ENCODE peak calls at places on chromosomes 1 and 21, in ten cellular contexts. I is fibroblast of pulmonary artery, D is bronchial epithelial cell, K is brain microvascular endothelial cell, C is pancreas, M is activated B cell treated with CpG ODN at 0.5 μM for 24 hours, N is GM13977, P is RWPE2, F is body of pancreas, R is neural crest cell. E is an unnamed sample.

GRCh38 chr1:221742555-221743415 is 896 bp upstream of the DUSP10 start:
- DNase-seq in C (peak; percentile 94), P (peak; percentile 58), K (peak; percentile 53), D (peak; percentile 59), R (peak; percentile 47), N (peak; percentile 79), M (peak; percentile 82), I (peak; percentile 75), F (peak; percentile 92), E (peak; percentile 64)

GRCh38 chr21:16460936-16461335 is 731.2 kb downstream of the USP25 start:
- DNase-seq in C (no peak), D (no peak), F (no peak), K (no peak), I (no peak), M (no peak), R (no peak), N (no peak), P (no peak), E (no peak)

GRCh38 chr1:205235921-205236320 is 8.2 kb downstream of the TMCC2 start:
- DNase-seq in K (no peak), N (no peak), M (peak; percentile 3), C (no peak), I (no peak), F (no peak), P (no peak), R (no peak), D (no peak), E (no peak)

GRCh38 chr1:27366411-27367159 is at the start of gene MAP3K6:
- DNase-seq in N (peak; percentile 78), P (peak; percentile 92), R (peak; percentile 48), D (peak; percentile 86), F (peak; percentile 89), C (peak; percentile 89), I (peak; percentile 74), K (peak; percentile 57), M (no peak), E (peak; percentile 66)

GRCh38 chr1:219755234-219755633 is 142.3 kb upstream of the ZC3H11B start:
- DNase-seq in N (no peak), P (no peak), C (no peak), I (no peak), D (no peak), R (no peak), M (no peak), K (no peak), F (no peak), E (peak; percentile 70)

GRCh38 chr1:226589008-226589733 is 40.6 kb downstream of the STUM start:
- DNase-seq in K (no peak), F (peak; percentile 79), D (no peak), I (peak; percentile 58), C (no peak), R (no peak), M (no peak), N (no peak), P (no peak), E (no peak)

GRCh38 chr1:10510520-10511493 is 36.1 kb downstream of the PEX14 start:
- DNase-seq in C (no peak), N (peak; percentile 89), P (peak; percentile 70), M (no peak), I (peak; percentile 80), K (peak; percentile 79), F (peak; percentile 33), D (peak; percentile 96), R (no peak), E (no peak)

GRCh38 chr1:219383273-219383672 is 209.6 kb downstream of the LYPLAL1 start:
- DNase-seq in F (no peak), C (no peak), D (no peak), N (no peak), I (no peak), M (no peak), R (no peak), K (no peak), P (no peak), E (no peak)

GRCh38 chr1:82246050-82246449 is 445.3 kb downstream of the ADGRL2 start:
- DNase-seq in M (no peak), C (no peak), D (no peak), F (no peak), N (no peak), K (no peak), R (no peak), I (no peak), P (no peak), E (no peak)

GRCh38 chr1:177591155-177591554 is 378.7 kb downstream of the SEC16B start:
- DNase-seq in K (no peak), R (no peak), N (no peak), M (no peak), F (no peak), P (no peak), C (no peak), I (no peak), D (no peak), E (no peak)

GRCh38 chr1:177585492-177586220 is 384.2 kb downstream of the SEC16B start:
- DNase-seq in D (peak; percentile 96), F (no peak), C (no peak), R (no peak), I (no peak), N (no peak), P (peak; percentile 75), K (no peak), M (no peak), E (peak; percentile 83)

GRCh38 chr1:177589166-177589565 is 380.7 kb downstream of the SEC16B start:
- DNase-seq in D (no peak), I (no peak), M (no peak), R (no peak), F (no peak), C (no peak), N (no peak), K (no peak), P (no peak), E (peak; percentile 93)

GRCh38 chr1:177586429-177586828 is 383.4 kb downstream of the SEC16B start:
- DNase-seq in K (peak; percentile 75), N (no peak), D (peak; percentile 94), R (no peak), M (no peak), F (no peak), C (no peak), P (no peak), I (peak; percentile 57), E (no peak)
- TF ChIP-seq CTCF in K (no peak), N (no peak), D (no peak), R (no peak), M (no peak), F (no peak), C (no peak), P (no peak), I (no peak), E (no peak)

GRCh38 chr1:52162947-52163346 is 21.1 kb downstream of the ZFYVE9 start:
- DNase-seq in K (no peak), C (no peak), N (no peak), P (no peak), I (no peak), R (no peak), D (no peak), F (no peak), M (no peak), E (no peak)
- TF ChIP-seq CTCF in K (no peak), C (no peak), N (no peak), P (no peak), I (no peak), R (no peak), D (no peak), F (no peak), M (no peak), E (no peak)

GRCh38 chr1:92961896-92962752 is 862 bp upstream of the DIPK1A start:
- DNase-seq in M (no peak), F (peak; percentile 9), P (peak; percentile 66), N (peak; percentile 84), C (no peak), R (no peak), K (no peak), D (peak; percentile 88), I (peak; percentile 80), E (no peak)

GRCh38 chr1:92958203-92958970 is 2.9 kb downstream of the DIPK1A start:
- DNase-seq in I (no peak), P (no peak), D (no peak), K (no peak), F (no peak), N (no peak), C (no peak), R (no peak), M (no peak), E (no peak)

GRCh38 chr1:92960395-92961130 is 699 bp downstream of the DIPK1A start:
- DNase-seq in N (peak; percentile 73), F (peak; percentile 84), R (peak; percentile 33), P (peak; percentile 71), D (peak; percentile 82), M (no peak), C (no peak), K (peak; percentile 80), I (peak; percentile 86), E (peak; percentile 57)

GRCh38 chr1:92965003-92965402 is 3.7 kb upstream of the DIPK1A start:
- DNase-seq in I (no peak), F (no peak), D (no peak), N (no peak), K (no peak), P (no peak), M (no peak), R (no peak), C (no peak), E (no peak)

DNA sequence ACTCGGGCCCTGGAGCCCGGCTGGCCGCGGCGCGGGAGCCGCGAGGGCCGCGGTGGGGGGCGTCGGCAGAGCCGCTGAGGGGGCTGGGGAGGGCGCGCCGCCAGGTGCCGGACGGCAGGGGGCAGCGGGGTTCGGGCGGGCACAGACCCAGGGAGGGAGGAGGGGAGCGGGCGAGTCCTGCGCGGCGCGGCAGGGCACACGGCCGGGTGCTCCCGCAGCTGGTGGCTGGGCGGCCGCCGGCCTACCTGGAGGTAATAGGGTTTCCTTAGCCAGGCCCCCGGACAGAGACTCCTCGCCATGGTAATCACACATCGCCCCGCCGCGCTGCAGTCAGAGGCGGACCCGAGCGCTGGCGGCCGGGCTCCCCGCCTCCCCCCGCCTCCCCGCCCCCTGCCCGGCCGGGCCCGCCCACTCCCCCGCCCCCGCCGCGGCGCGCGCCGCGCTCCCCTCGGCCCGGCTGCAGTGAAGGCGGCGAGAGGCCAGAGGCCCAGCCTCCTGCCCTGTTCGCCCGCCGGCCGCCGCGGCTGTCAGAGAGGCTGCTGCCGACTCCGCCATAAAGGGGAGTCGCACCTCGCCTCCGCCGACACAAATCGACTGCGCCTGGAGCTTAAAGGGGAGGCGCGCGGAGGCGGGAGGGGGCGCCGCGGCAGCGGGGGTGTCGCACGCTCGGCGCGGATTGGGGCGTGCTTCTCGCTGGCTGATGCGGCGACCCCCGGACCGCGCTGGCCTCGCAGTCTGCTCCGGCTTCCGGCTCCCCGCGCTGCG is at the start of gene DIPK1A:
- DNase-seq in C (peak; percentile 90), F (peak; percentile 79), N (peak; percentile 88), R (peak; percentile 69), I (peak; percentile 75), K (peak; percentile 30), D (peak; percentile 33), P (peak; percentile 78), M (peak; percentile 79), E (no peak)
- TF ChIP-seq CTCF in C (no peak), F (no peak), N (peak; percentile 32), R (peak; percentile 52), I (no peak), K (no peak), D (peak; percentile 22), P (no peak), M (no peak), E (no peak)

DNA sequence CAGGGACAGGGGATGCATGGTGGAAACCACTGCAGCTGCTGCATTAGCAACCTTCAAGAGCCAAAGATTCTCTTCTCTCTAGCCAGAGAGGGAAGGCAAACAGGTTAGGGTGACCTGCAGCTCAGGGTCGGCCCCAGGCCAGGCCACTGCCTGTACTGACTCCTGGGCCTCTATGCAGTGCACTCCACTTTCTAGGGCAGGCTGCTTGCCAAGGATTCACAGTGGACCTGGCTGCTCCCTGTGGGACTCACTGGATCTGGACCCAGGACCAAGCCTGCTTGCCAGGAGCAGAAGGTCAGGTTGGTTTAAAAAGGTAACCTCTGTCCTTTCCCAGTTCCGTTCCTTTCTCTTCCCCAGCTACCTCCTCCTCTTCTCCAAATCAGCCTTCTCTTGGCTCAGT is 52.4 kb downstream of the HIVEP3 start:
- DNase-seq in M (no peak), I (no peak), N (no peak), C (no peak), R (no peak), F (no peak), D (no peak), P (no peak), K (no peak), E (no peak)
- TF ChIP-seq CTCF in M (no peak), I (no peak), N (no peak), C (no peak), R (no peak), F (no peak), D (no peak), P (no peak), K (no peak), E (no peak)

E was measured in LNCaP clone FGC.